ENCODE peak calls at places on chromosomes 11 and 22, in four cellular contexts. Z is activated naive CD4-positive, alpha-beta T cell; E is H9; N is T-helper 9 cell. V is an unnamed sample.
A peak's percentile ranks its signal among the peaks of the same experiment; 100 is the strongest.

GRCh38 chr22:33542153-33542552 is 378.1 kb downstream of the LARGE1 start:
- DNase-seq in Z (no peak), E (no peak), N (no peak), V (no peak)

GRCh38 chr22:31631381-31631780 is 30.6 kb downstream of the PISD start:
- DNase-seq in Z (no peak), E (no peak), N (no peak), V (no peak)

GRCh38 chr11:94652735-94653284 is 85.6 kb downstream of the PIWIL4 start:
- DNase-seq in Z (no peak), E (peak; percentile 54), N (no peak), V (no peak)

GRCh38 chr11:46246514-46246913 is 30.9 kb upstream of the CREB3L1 start:
- DNase-seq in Z (no peak), E (no peak), N (no peak), V (no peak)

GRCh38 chr11:4459470-4459869 is 10.4 kb downstream of the OR52K2 start:
- DNase-seq in Z (no peak), E (no peak), N (no peak), V (peak; percentile 32)

GRCh38 chr11:61041755-61042518 is 60.4 kb upstream of the CD5 start:
- DNase-seq in Z (peak; percentile 59), E (peak; percentile 62), N (peak; percentile 70), V (peak; percentile 4)

GRCh38 chr22:17910561-17911311 is 113.6 kb downstream of the MICAL3 start:
- DNase-seq in Z (no peak), E (peak; percentile 80), N (no peak), V (peak; percentile 66)

GRCh38 chr22:48417143-48418070 is 1410.3 kb downstream of the BRD1 start:
- DNase-seq in Z (no peak), E (no peak), N (no peak), V (no peak)

GRCh38 chr22:19520007-19520406 is 4.2 kb downstream of the CLDN5 start:
- DNase-seq in Z (no peak), E (no peak), N (no peak), V (no peak)

GRCh38 chr11:98307827-98308491 is 712.8 kb upstream of the CNTN5 start:
- DNase-seq in Z (no peak), E (no peak), N (no peak), V (no peak)

GRCh38 chr22:36197065-36197440 is 4.6 kb downstream of the APOL4 start:
- DNase-seq in Z (no peak), E (peak; percentile 93), N (no peak), V (no peak)

GRCh38 chr11:27279491-27279890 is 83.5 kb downstream of the CCDC34 start:
- DNase-seq in Z (no peak), E (no peak), N (no peak), V (no peak)

GRCh38 chr22:45010532-45010900 is 711 bp upstream of the PHF21B start:
- DNase-seq in Z (no peak), E (no peak), N (no peak), V (no peak)

GRCh38 chr11:76803811-76804600 is 20.9 kb downstream of the TSKU start:
- DNase-seq in Z (no peak), E (no peak), N (no peak), V (no peak)

GRCh38 chr11:47518212-47518959 is 34.5 kb downstream of the CELF1 start:
- DNase-seq in Z (no peak), E (no peak), N (no peak), V (no peak)

GRCh38 chr11:23041104-23041503 is 180.8 kb upstream of the CCDC179 start:
- DNase-seq in Z (no peak), E (no peak), N (no peak), V (no peak)

GRCh38 chr11:6925636-6926207 is 504 bp upstream of the ZNF215 start:
- DNase-seq in Z (no peak), E (peak; percentile 52), N (no peak), V (peak; percentile 29)

GRCh38 chr11:99631618-99632017 is 610.9 kb downstream of the CNTN5 start:
- DNase-seq in Z (no peak), E (no peak), N (no peak), V (no peak)

GRCh38 chr11:19817265-19817851 is 104.7 kb downstream of the NAV2 start:
- DNase-seq in Z (no peak), E (peak; percentile 82), N (no peak), V (no peak)

GRCh38 chr22:50030315-50031188 is 18.0 kb upstream of the IL17REL start:
- DNase-seq in Z (peak; percentile 65), E (peak; percentile 87), N (peak; percentile 78), V (peak; percentile 79)

GRCh38 chr11:34962034-34962433 is 45.6 kb downstream of the PDHX start:
- DNase-seq in Z (no peak), E (no peak), N (no peak), V (no peak)

V was measured in MCF 10A.